ENCODE peak calls at places on chromosomes 12 and 14, in eight cellular contexts. B is heart left ventricle, S is adrenal gland, D is tibial artery, Z is left ventricle myocardium inferior, H is GM23248, A is body of pancreas, W is cardiac muscle cell. U is an unnamed sample.
A peak's percentile ranks its signal among the peaks of the same experiment; 100 is the strongest.

GRCh38 chr14:31965735-31966598 is 111.1 kb upstream of the ARHGAP5 start:
- DNase-seq in Z (no peak), W (no peak), B (no peak), D (no peak), S (peak; percentile 77), A (no peak), H (peak; percentile 34), U (peak; percentile 45)

GRCh38 chr14:97776890-97777564 is 979.8 kb downstream of the VRK1 start:
- DNase-seq in H (no peak), B (no peak), W (no peak), Z (no peak), A (no peak), S (no peak), D (no peak), U (no peak)

GRCh38 chr14:37472906-37473305 is 122.1 kb downstream of the FOXA1 start:
- DNase-seq in B (no peak), D (no peak), Z (no peak), W (no peak), A (no peak), H (no peak), S (no peak), U (no peak)

GRCh38 chr12:120703311-120703942 is 6.8 kb upstream of the UNC119B start:
- DNase-seq in H (no peak), S (peak; percentile 62), B (peak; percentile 38), W (no peak), Z (no peak), D (no peak), A (no peak), U (no peak)

GRCh38 chr12:108801736-108802665 is 55.4 kb downstream of the SSH1 start:
- DNase-seq in S (peak; percentile 57), Z (peak; percentile 49), H (peak; percentile 89), D (peak; percentile 90), B (no peak), A (no peak), W (peak; percentile 80), U (peak; percentile 86)

GRCh38 chr12:50620050-50620974 is 115.5 kb downstream of the DIP2B start:
- DNase-seq in Z (no peak), H (peak; percentile 94), S (peak; percentile 55), W (peak; percentile 57), D (no peak), A (no peak), B (no peak), U (peak; percentile 94)

GRCh38 chr12:69534389-69534822 is 50.9 kb upstream of the CCT2 start:
- DNase-seq in Z (no peak), B (peak; percentile 51), H (peak; percentile 99), W (peak; percentile 83), S (peak; percentile 68), A (peak; percentile 31), D (peak; percentile 81), U (peak; percentile 99)

GRCh38 chr12:5200276-5201087 is 156.8 kb downstream of the KCNA5 start:
- DNase-seq in Z (peak; percentile 53), D (no peak), A (peak; percentile 39), H (peak; percentile 46), S (peak; percentile 46), W (peak; percentile 84), B (peak; percentile 38), U (peak; percentile 20)

GRCh38 chr12:76270657-76271358 is 77.4 kb downstream of the BBS10 start:
- DNase-seq in W (no peak), B (no peak), H (no peak), D (no peak), Z (no peak), S (no peak), A (no peak), U (peak; percentile 68)

DNA sequence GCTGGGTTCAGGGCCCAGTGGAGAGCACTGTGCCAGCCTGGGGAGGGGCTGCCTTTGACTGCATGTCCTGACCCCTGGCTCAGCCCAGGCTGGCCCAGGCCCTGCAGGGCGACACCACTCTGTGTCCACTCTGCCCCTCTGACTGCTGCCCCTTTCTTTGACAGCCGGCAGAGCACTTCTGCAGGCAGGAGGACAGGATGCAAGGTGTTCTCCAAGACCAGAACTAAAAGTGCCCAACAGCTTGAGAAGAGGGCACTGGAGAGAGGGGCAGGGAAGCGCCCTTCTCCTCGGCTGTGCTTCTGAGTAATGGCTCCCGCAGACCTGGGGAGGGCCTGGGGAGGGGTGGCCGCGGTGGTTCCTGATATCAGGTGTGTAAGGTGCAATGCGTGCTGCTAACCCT is 72.7 kb downstream of the WDR20 start:
- DNase-seq in A (no peak), Z (no peak), H (no peak), S (no peak), B (no peak), D (no peak), W (no peak), U (no peak)
- H3K36me3 ChIP-seq in A (no peaks in the 10 kb centered on the region), Z (peaks cover 45% of the 10 kb centered on the region), H (peaks cover 17% of the 10 kb centered on the region), S (no peaks in the 10 kb centered on the region), B (no peaks in the 10 kb centered on the region), D (peaks cover 13% of the 10 kb centered on the region), W (no peaks in the 10 kb centered on the region), U (peaks cover 14% of the 10 kb centered on the region)

DNA sequence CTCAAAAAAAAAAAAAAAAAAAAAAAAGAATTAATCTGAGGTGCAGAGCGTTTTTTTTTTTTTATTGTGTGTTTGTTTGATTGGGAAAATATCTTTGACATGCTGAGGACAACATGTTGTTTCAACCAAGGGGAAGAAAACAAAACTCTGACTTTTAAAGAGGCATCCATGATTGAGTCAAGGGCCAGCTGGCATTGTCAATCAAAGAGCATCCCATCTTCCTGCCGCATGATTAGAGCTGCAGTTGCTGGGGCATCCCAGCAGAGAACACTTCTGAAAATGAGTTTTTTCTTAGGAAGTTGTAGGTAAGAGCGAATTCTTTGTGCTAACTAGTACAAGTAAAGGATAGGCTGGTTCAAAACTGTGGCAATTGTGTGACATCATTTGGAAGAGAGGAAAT is 200.9 kb upstream of the DAAM1 start:
- DNase-seq in A (no peak), H (no peak), D (no peak), W (no peak), B (no peak), Z (no peak), S (no peak), U (no peak)
- H3K27me3 ChIP-seq in A (no peaks in the 10 kb centered on the region), H (no peaks in the 10 kb centered on the region), D (no peaks in the 10 kb centered on the region), W (no peaks in the 10 kb centered on the region), B (no peaks in the 10 kb centered on the region), Z (peaks cover 7% of the 10 kb centered on the region), S (no peaks in the 10 kb centered on the region), U (no peaks in the 10 kb centered on the region)

GRCh38 chr12:14426792-14427191 is 61.3 kb downstream of the ATF7IP start:
- DNase-seq in H (no peak), B (no peak), D (no peak), S (no peak), Z (no peak), A (no peak), W (no peak), U (no peak)
- H3K36me3 ChIP-seq in H (peaks cover 35% of the 10 kb centered on the region), B (no peaks in the 10 kb centered on the region), D (peaks cover 8% of the 10 kb centered on the region), S (no peaks in the 10 kb centered on the region), Z (peaks cover 35% of the 10 kb centered on the region), A (no peaks in the 10 kb centered on the region), W (peaks cover 23% of the 10 kb centered on the region), U (peaks cover 2% of the 10 kb centered on the region)

DNA sequence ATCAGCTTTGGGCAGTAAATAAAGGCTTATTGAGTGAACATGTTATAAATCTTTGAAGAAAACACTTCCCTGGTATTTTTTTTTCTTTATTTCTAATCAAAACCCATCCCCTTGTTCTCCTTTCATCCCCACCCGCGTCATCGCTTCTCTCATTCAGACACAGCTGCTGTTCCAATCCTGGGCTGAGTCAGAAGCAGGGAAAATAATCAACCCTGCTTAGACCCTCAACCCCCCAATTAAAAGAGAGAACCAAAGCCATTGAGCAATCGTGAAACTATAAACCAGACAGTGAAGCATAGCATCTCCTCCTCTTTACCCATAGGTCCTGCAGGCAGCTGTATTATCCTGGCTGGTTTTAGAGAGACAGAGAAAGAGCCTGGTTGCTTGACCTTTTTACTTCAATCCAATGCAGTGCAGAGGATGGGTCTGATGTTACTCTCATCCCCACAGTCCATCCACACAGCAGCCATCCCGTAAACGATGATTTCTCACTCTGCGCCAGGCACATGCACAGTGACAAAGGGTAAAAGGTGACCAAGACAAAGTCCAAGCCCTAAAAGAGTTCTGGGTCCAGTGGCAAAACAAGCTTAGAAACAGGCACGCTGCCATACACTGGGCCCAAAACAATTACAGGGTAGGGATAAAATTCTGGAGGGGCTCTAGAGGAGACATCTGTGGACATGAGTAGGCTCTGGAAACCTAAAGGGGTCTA is 238.3 kb downstream of the GALC start:
- DNase-seq in A (no peak), H (no peak), D (no peak), Z (no peak), B (no peak), W (no peak), S (no peak), U (no peak)
- H3K27me3 ChIP-seq in A (no peaks in the 10 kb centered on the region), H (no peaks in the 10 kb centered on the region), D (no peaks in the 10 kb centered on the region), Z (no peaks in the 10 kb centered on the region), B (no peaks in the 10 kb centered on the region), W (no peaks in the 10 kb centered on the region), S (no peaks in the 10 kb centered on the region), U (no peaks in the 10 kb centered on the region)

GRCh38 chr12:112148031-112148513 is 22.7 kb downstream of the TRAFD1 start:
- DNase-seq in B (no peak), H (peak; percentile 51), D (no peak), S (peak; percentile 21), W (no peak), Z (no peak), A (no peak), U (peak; percentile 84)
- H3K36me3 ChIP-seq in B (peaks cover 6% of the 10 kb centered on the region), H (peaks cover 55% of the 10 kb centered on the region), D (peaks cover 86% of the 10 kb centered on the region), S (no peaks in the 10 kb centered on the region), W (peaks cover 59% of the 10 kb centered on the region), Z (peaks cover 97% of the 10 kb centered on the region), A (peaks cover 29% of the 10 kb centered on the region), U (peaks cover 80% of the 10 kb centered on the region)

GRCh38 chr12:2035421-2036080 is 17.2 kb upstream of the CACNA1C start:
- DNase-seq in H (no peak), Z (no peak), D (no peak), A (no peak), B (no peak), S (no peak), W (no peak), U (no peak)

GRCh38 chr12:2039034-2039433 is 13.8 kb upstream of the CACNA1C start:
- DNase-seq in Z (no peak), A (no peak), B (no peak), H (no peak), W (no peak), S (no peak), D (no peak), U (no peak)

DNA sequence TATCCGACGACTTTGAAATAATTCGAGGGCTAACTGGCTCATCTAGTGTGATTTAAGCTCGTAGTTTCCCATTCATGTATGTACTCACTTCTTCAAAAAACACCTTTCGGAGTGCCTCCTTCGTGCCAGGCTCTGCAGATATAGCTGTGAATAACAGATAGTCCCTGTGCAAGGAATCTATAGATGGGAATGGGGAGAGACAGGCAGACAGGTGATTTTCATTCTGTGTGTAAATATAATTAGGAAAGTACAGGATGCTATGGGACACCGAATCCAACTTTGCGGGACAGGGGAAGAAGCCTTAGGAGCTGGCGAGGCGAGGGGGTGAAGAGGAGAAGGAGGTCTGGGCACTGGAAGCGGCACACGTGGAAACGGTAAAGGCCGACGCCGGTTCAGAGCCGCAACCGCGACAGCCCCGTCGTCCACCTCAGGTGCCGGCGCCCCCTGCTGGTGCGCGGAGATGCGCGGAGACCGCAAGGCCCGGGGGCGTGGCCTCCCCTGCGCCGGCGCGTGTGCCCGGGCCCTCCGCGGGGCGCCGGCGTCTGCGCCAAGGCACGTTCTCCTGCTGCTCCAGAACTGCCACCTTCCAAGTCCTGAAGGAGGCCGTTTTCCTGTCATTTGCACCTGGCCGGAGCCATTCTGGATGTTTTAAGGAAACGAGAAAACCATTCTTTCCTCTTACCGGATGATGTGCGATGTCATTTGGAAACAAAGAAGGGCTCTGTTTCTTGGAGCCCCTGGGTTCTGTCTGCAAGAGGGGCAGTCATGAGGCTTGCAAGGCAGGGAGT is 18.0 kb upstream of the CACNA1C start:
- DNase-seq in H (peak; percentile 94), D (peak; percentile 92), B (peak; percentile 88), W (peak; percentile 92), Z (peak; percentile 90), A (peak; percentile 87), S (peak; percentile 92), U (peak; percentile 40)
- H3K27me3 ChIP-seq in H (peaks cover 6% of the 10 kb centered on the region), D (no peaks in the 10 kb centered on the region), B (no peaks in the 10 kb centered on the region), W (peaks cover 10% of the 10 kb centered on the region), Z (no peaks in the 10 kb centered on the region), A (no peaks in the 10 kb centered on the region), S (no peaks in the 10 kb centered on the region), U (peaks cover 18% of the 10 kb centered on the region)